ENCODE peak calls at places on chromosomes 12 and 14, in seven cellular contexts. One of them, this sample, is unnamed.

GRCh38 chr14:103519043-103519836 is 3.4 kb downstream of the CKB start:
- DNase-seq in PC-9: no peak
- DNase-seq in cardiac fibroblast: peak; percentile 33
- DNase-seq in GM12865: no peak
- DNase-seq in BJ: no peak
- DNase-seq in MM.1S: no peak
- DNase-seq in Panc1: no peak
- DNase-seq in this sample: no peak

GRCh38 chr14:37550511-37550910 is 44.5 kb downstream of the FOXA1 start:
- DNase-seq in PC-9: no peak
- DNase-seq in BJ: peak; percentile 78
- DNase-seq in cardiac fibroblast: peak; percentile 44
- DNase-seq in MM.1S: no peak
- DNase-seq in Panc1: no peak
- DNase-seq in GM12865: no peak
- DNase-seq in this sample: no peak

GRCh38 chr12:90770861-90771260 is 184.1 kb downstream of the CCER1 start:
- DNase-seq in MM.1S: no peak
- DNase-seq in Panc1: no peak
- DNase-seq in cardiac fibroblast: peak; percentile 29
- DNase-seq in PC-9: no peak
- DNase-seq in BJ: no peak
- DNase-seq in GM12865: no peak
- DNase-seq in this sample: no peak

GRCh38 chr14:104298458-104298857 is 160.1 kb downstream of the KIF26A start:
- DNase-seq in MM.1S: no peak
- DNase-seq in PC-9: no peak
- DNase-seq in GM12865: no peak
- DNase-seq in cardiac fibroblast: no peak
- DNase-seq in Panc1: no peak
- DNase-seq in BJ: no peak
- DNase-seq in this sample: no peak

GRCh38 chr12:117067638-117068037 is 31.6 kb downstream of the TESC start:
- DNase-seq in BJ: no peak
- DNase-seq in Panc1: no peak
- DNase-seq in PC-9: no peak
- DNase-seq in GM12865: no peak
- DNase-seq in MM.1S: no peak
- DNase-seq in cardiac fibroblast: no peak
- DNase-seq in this sample: no peak

GRCh38 chr14:76918751-76919421 is 92.7 kb downstream of the LRRC74A start:
- DNase-seq in cardiac fibroblast: peak; percentile 99
- DNase-seq in PC-9: peak; percentile 98
- DNase-seq in Panc1: peak; percentile 74
- DNase-seq in MM.1S: no peak
- DNase-seq in GM12865: no peak
- DNase-seq in BJ: peak; percentile 96
- DNase-seq in this sample: peak; percentile 69

GRCh38 chr14:50452979-50453705 is 56.5 kb upstream of the CDKL1 start:
- DNase-seq in MM.1S: no peak
- DNase-seq in Panc1: no peak
- DNase-seq in cardiac fibroblast: peak; percentile 91
- DNase-seq in BJ: peak; percentile 16
- DNase-seq in GM12865: no peak
- DNase-seq in PC-9: peak; percentile 72
- DNase-seq in this sample: no peak

GRCh38 chr12:12682284-12682683 is 13.7 kb downstream of the GPR19 start:
- DNase-seq in Panc1: no peak
- DNase-seq in PC-9: no peak
- DNase-seq in MM.1S: no peak
- DNase-seq in GM12865: no peak
- DNase-seq in BJ: no peak
- DNase-seq in cardiac fibroblast: no peak
- DNase-seq in this sample: no peak

GRCh38 chr14:59407246-59407615 is 57.9 kb downstream of the GPR135 start:
- DNase-seq in cardiac fibroblast: peak; percentile 97
- DNase-seq in Panc1: no peak
- DNase-seq in BJ: peak; percentile 70
- DNase-seq in GM12865: no peak
- DNase-seq in PC-9: no peak
- DNase-seq in MM.1S: no peak
- DNase-seq in this sample: no peak

GRCh38 chr12:101064721-101065120 is 145.3 kb downstream of the SLC5A8 start:
- DNase-seq in PC-9: no peak
- DNase-seq in cardiac fibroblast: no peak
- DNase-seq in MM.1S: no peak
- DNase-seq in Panc1: no peak
- DNase-seq in GM12865: no peak
- DNase-seq in BJ: no peak
- DNase-seq in this sample: no peak

GRCh38 chr14:48008646-48009045 is 333.2 kb upstream of the MDGA2 start:
- DNase-seq in cardiac fibroblast: no peak
- DNase-seq in Panc1: no peak
- DNase-seq in GM12865: peak; percentile 5
- DNase-seq in MM.1S: no peak
- DNase-seq in PC-9: no peak
- DNase-seq in BJ: no peak
- DNase-seq in this sample: no peak

GRCh38 chr14:96167224-96168148 is 37.2 kb upstream of the BDKRB2 start:
- DNase-seq in BJ: peak; percentile 88
- DNase-seq in GM12865: no peak
- DNase-seq in Panc1: no peak
- DNase-seq in PC-9: peak; percentile 84
- DNase-seq in MM.1S: no peak
- DNase-seq in cardiac fibroblast: peak; percentile 67
- DNase-seq in this sample: no peak

GRCh38 chr12:31650927-31651326 is 8.6 kb upstream of the ETFBKMT start:
- DNase-seq in PC-9: no peak
- DNase-seq in Panc1: no peak
- DNase-seq in GM12865: no peak
- DNase-seq in BJ: no peak
- DNase-seq in cardiac fibroblast: no peak
- DNase-seq in MM.1S: no peak
- DNase-seq in this sample: no peak

GRCh38 chr12:31644536-31644935 is 15.0 kb upstream of the ETFBKMT start:
- DNase-seq in MM.1S: no peak
- DNase-seq in GM12865: no peak
- DNase-seq in BJ: no peak
- DNase-seq in cardiac fibroblast: no peak
- DNase-seq in PC-9: no peak
- DNase-seq in Panc1: no peak
- DNase-seq in this sample: no peak

GRCh38 chr12:31645944-31646343 is 13.5 kb upstream of the ETFBKMT start:
- DNase-seq in MM.1S: no peak
- DNase-seq in Panc1: no peak
- DNase-seq in GM12865: no peak
- DNase-seq in cardiac fibroblast: no peak
- DNase-seq in BJ: no peak
- DNase-seq in PC-9: no peak
- DNase-seq in this sample: no peak

GRCh38 chr12:31651893-31652521 is 7.5 kb upstream of the ETFBKMT start:
- DNase-seq in Panc1: no peak
- DNase-seq in PC-9: no peak
- DNase-seq in BJ: no peak
- DNase-seq in MM.1S: peak; percentile 86
- DNase-seq in GM12865: no peak
- DNase-seq in cardiac fibroblast: peak; percentile 22
- DNase-seq in this sample: no peak

GRCh38 chr12:31647106-31647505 is 12.4 kb upstream of the ETFBKMT start:
- DNase-seq in MM.1S: no peak
- DNase-seq in GM12865: no peak
- DNase-seq in PC-9: no peak
- DNase-seq in BJ: peak; percentile 24
- DNase-seq in Panc1: no peak
- DNase-seq in cardiac fibroblast: no peak
- DNase-seq in this sample: no peak
- TF ChIP-seq CTCF in MM.1S: no peak
- TF ChIP-seq CTCF in GM12865: no peak
- TF ChIP-seq CTCF in PC-9: no peak
- TF ChIP-seq CTCF in BJ: no peak
- TF ChIP-seq CTCF in Panc1: no peak
- TF ChIP-seq CTCF in cardiac fibroblast: no peak
- TF ChIP-seq CTCF in this sample: no peak

GRCh38 chr14:101508948-101509729 is 52.2 kb upstream of the DIO3 start:
- DNase-seq in PC-9: no peak
- DNase-seq in MM.1S: no peak
- DNase-seq in GM12865: no peak
- DNase-seq in Panc1: no peak
- DNase-seq in cardiac fibroblast: no peak
- DNase-seq in BJ: no peak
- DNase-seq in this sample: no peak
- TF ChIP-seq CTCF in PC-9: no peak
- TF ChIP-seq CTCF in MM.1S: no peak
- TF ChIP-seq CTCF in GM12865: no peak
- TF ChIP-seq CTCF in Panc1: no peak
- TF ChIP-seq CTCF in cardiac fibroblast: no peak
- TF ChIP-seq CTCF in BJ: no peak
- TF ChIP-seq CTCF in this sample: no peak

GRCh38 chr12:5430639-5431603 is 987 bp upstream of the NTF3 start:
- DNase-seq in BJ: no peak
- DNase-seq in MM.1S: no peak
- DNase-seq in GM12865: no peak
- DNase-seq in PC-9: no peak
- DNase-seq in Panc1: no peak
- DNase-seq in cardiac fibroblast: no peak
- DNase-seq in this sample: no peak

GRCh38 chr12:5429741-5430557 is 2.0 kb upstream of the NTF3 start:
- DNase-seq in MM.1S: no peak
- DNase-seq in GM12865: no peak
- DNase-seq in Panc1: no peak
- DNase-seq in PC-9: no peak
- DNase-seq in cardiac fibroblast: no peak
- DNase-seq in BJ: no peak
- DNase-seq in this sample: no peak

GRCh38 chr12:5432011-5432400 is at the start of gene NTF3:
- DNase-seq in BJ: no peak
- DNase-seq in MM.1S: no peak
- DNase-seq in GM12865: no peak
- DNase-seq in Panc1: no peak
- DNase-seq in PC-9: no peak
- DNase-seq in cardiac fibroblast: peak; percentile 20
- DNase-seq in this sample: no peak

GRCh38 chr12:5433081-5433839 is 1.4 kb downstream of the NTF3 start:
- DNase-seq in BJ: no peak
- DNase-seq in GM12865: no peak
- DNase-seq in PC-9: no peak
- DNase-seq in MM.1S: no peak
- DNase-seq in Panc1: no peak
- DNase-seq in cardiac fibroblast: no peak
- DNase-seq in this sample: no peak

DNA sequence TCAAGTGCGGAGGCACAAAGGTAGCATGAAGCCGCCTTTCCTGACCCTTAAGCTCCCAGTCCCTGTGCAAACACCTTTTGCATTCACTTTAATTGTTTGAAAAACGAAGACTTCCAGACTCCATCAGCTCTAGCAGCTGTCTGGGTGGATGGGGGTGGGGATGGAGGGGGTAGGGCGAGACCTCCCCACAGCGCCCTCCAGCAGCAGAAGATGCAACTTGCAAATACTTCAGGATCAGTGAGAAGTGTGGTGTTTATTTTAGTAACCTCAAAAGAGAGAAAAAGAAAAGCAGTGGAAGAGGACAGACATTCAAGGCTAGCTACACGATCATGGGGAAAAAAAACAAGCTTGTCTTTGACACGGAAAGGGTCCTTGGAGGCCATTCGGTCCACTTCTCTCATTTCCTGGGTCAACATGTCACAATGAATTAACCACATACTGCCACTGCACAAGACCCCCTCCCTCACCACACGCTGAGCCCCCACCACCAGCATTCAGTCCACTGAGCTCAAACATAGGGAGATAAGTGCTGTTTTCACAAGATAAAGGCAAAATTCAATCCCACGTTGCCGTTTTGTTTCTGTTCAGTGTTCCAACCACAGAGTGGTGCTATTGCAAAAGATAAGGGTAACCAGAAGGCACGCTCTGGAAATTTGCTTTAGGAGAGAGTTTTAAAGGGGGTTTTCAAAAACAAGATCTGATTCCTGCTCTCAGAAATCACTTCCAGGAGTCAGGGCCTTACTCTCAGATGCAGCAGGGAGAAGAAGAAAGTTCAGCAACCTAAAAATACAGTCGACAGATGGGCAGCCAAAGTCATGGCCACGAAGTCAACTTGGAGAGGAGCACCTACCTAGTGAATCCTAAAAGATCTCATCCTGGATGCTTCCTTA is 3.3 kb upstream of the NTF3 start:
- DNase-seq in GM12865: no peak
- DNase-seq in MM.1S: no peak
- DNase-seq in Panc1: no peak
- DNase-seq in cardiac fibroblast: peak; percentile 32
- DNase-seq in PC-9: no peak
- DNase-seq in BJ: no peak
- DNase-seq in this sample: no peak
- TF ChIP-seq CTCF in GM12865: no peak
- TF ChIP-seq CTCF in MM.1S: peak; percentile 32
- TF ChIP-seq CTCF in Panc1: peak; percentile 44
- TF ChIP-seq CTCF in cardiac fibroblast: peak; percentile 18
- TF ChIP-seq CTCF in PC-9: peak; percentile 45
- TF ChIP-seq CTCF in BJ: peak; percentile 64
- TF ChIP-seq CTCF in this sample: no peak

GRCh38 chr14:41607119-41607785 is 576 bp downstream of the LRFN5 start:
- DNase-seq in PC-9: no peak
- DNase-seq in MM.1S: no peak
- DNase-seq in Panc1: no peak
- DNase-seq in cardiac fibroblast: peak; percentile 36
- DNase-seq in BJ: no peak
- DNase-seq in GM12865: no peak
- DNase-seq in this sample: no peak

GRCh38 chr14:41607966-41608663 is 1.4 kb downstream of the LRFN5 start:
- DNase-seq in GM12865: no peak
- DNase-seq in PC-9: no peak
- DNase-seq in Panc1: no peak
- DNase-seq in cardiac fibroblast: peak; percentile 10
- DNase-seq in BJ: no peak
- DNase-seq in MM.1S: no peak
- DNase-seq in this sample: peak; percentile 22

GRCh38 chr14:41606249-41607118 is at the start of gene LRFN5:
- DNase-seq in GM12865: no peak
- DNase-seq in PC-9: no peak
- DNase-seq in Panc1: no peak
- DNase-seq in cardiac fibroblast: peak; percentile 19
- DNase-seq in BJ: no peak
- DNase-seq in MM.1S: peak; percentile 14
- DNase-seq in this sample: peak; percentile 30

GRCh38 chr14:41605550-41606248 is 977 bp upstream of the LRFN5 start:
- DNase-seq in BJ: no peak
- DNase-seq in Panc1: no peak
- DNase-seq in MM.1S: no peak
- DNase-seq in cardiac fibroblast: peak; percentile 33
- DNase-seq in GM12865: no peak
- DNase-seq in PC-9: no peak
- DNase-seq in this sample: no peak

DNA sequence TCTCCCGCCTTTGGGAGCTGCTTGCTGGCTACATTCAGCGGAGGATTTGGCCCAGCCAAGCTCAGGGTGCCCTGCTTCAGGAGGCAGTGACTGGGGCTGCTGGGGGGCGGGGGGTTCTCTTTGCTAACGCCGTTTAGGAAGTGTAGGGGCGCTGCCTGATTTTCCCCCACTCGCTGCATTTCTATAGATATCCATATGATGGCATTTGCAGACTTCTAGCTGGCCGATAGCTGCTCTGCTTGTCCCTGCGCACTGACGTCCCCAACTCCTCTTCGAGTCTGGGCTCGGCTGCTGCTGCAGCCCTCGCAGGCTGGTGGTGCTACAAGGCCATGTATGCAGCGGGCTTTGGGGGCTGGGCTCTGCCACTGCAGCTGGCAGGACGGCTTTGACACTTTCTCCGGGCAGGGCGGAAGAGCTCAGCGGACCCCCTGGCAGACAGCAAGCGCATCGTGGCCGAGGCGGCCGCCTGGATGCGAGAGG is 3.1 kb downstream of the LRFN5 start:
- DNase-seq in GM12865: no peak
- DNase-seq in Panc1: no peak
- DNase-seq in BJ: no peak
- DNase-seq in MM.1S: no peak
- DNase-seq in PC-9: no peak
- DNase-seq in cardiac fibroblast: peak; percentile 7
- DNase-seq in this sample: no peak
- TF ChIP-seq CTCF in GM12865: no peak
- TF ChIP-seq CTCF in Panc1: peak; percentile 82
- TF ChIP-seq CTCF in BJ: no peak
- TF ChIP-seq CTCF in MM.1S: no peak
- TF ChIP-seq CTCF in PC-9: no peak
- TF ChIP-seq CTCF in cardiac fibroblast: no peak
- TF ChIP-seq CTCF in this sample: no peak